ENCODE peak calls at places on chromosomes 3 and 15, in six cellular contexts. T, Q, H, N, M and V are unnamed samples.

GRCh38 chr3:124126446-124127017 is 134.6 kb upstream of the ROPN1 start:
- DNase-seq in T (no peak), Q (no peak), H (no peak), N (no peak), M (no peak), V (no peak)

GRCh38 chr3:101142160-101142559 is 148.9 kb upstream of the ABI3BP start:
- DNase-seq in T (no peak), Q (no peak), H (no peak), N (no peak), M (no peak), V (no peak)

GRCh38 chr3:149373235-149374125 is 4.0 kb downstream of the TM4SF1 start:
- DNase-seq in T (no peak), Q (peak), H (no peak), N (no peak), M (no peak), V (no peak)

GRCh38 chr15:67125589-67126502 is 60.4 kb downstream of the SMAD3 start:
- DNase-seq in T (no peak), Q (peak), H (no peak), N (no peak), M (no peak), V (no peak)

GRCh38 chr15:88913017-88913849 is at the start of gene MFGE8:
- DNase-seq in T (peak), Q (peak), H (peak), N (peak), M (peak), V (peak)

GRCh38 chr3:138673641-138674040 is 65.1 kb downstream of the FAIM start:
- DNase-seq in T (no peak), Q (peak), H (no peak), N (no peak), M (no peak), V (no peak)

GRCh38 chr15:95281470-95281869 is 1049.0 kb upstream of the NR2F2 start:
- DNase-seq in T (no peak), Q (no peak), H (no peak), N (no peak), M (no peak), V (no peak)

GRCh38 chr3:179760944-179761343 is 108.1 kb downstream of the USP13 start:
- DNase-seq in T (no peak), Q (peak), H (no peak), N (no peak), M (no peak), V (no peak)

GRCh38 chr3:173553635-173554280 is 156.2 kb downstream of the NLGN1 start:
- DNase-seq in T (peak), Q (peak), H (peak), N (no peak), M (no peak), V (no peak)

GRCh38 chr15:63544253-63545026 is 40.0 kb downstream of the USP3 start:
- DNase-seq in T (peak), Q (no peak), H (no peak), N (no peak), M (no peak), V (no peak)

GRCh38 chr3:127170794-127171193 is 22.1 kb upstream of the PRR23E start:
- DNase-seq in T (no peak), Q (peak), H (peak), N (no peak), M (no peak), V (no peak)

GRCh38 chr3:13500133-13500885 is 20.2 kb downstream of the HDAC11 start:
- DNase-seq in T (peak), Q (peak), H (peak), N (no peak), M (no peak), V (peak)

GRCh38 chr3:85208650-85209049 is 249.9 kb downstream of the CADM2 start:
- DNase-seq in T (no peak), Q (no peak), H (no peak), N (no peak), M (no peak), V (no peak)

GRCh38 chr3:177594096-177594495 is 396.8 kb upstream of the TBL1XR1 start:
- DNase-seq in T (no peak), Q (no peak), H (no peak), N (no peak), M (no peak), V (no peak)

GRCh38 chr15:31082771-31083393 is 18.6 kb downstream of the TRPM1 start:
- DNase-seq in T (no peak), Q (no peak), H (no peak), N (no peak), M (no peak), V (no peak)

GRCh38 chr15:70783610-70784021 is 20.3 kb upstream of the UACA start:
- DNase-seq in T (no peak), Q (peak), H (peak), N (no peak), M (no peak), V (no peak)

GRCh38 chr3:196569003-196569516 is 600 bp downstream of the FBXO45 start:
- DNase-seq in T (peak), Q (peak), H (peak), N (peak), M (no peak), V (peak)

GRCh38 chr3:45646051-45646585 is 43.1 kb upstream of the SACM1L start:
- DNase-seq in T (no peak), Q (no peak), H (no peak), N (no peak), M (no peak), V (no peak)

GRCh38 chr15:64162478-64162868 is 349 bp downstream of the PPIB start:
- DNase-seq in T (no peak), Q (no peak), H (no peak), N (no peak), M (no peak), V (no peak)

GRCh38 chr3:187293977-187294376 is 2.4 kb upstream of the MASP1 start:
- DNase-seq in T (no peak), Q (no peak), H (no peak), N (no peak), M (no peak), V (no peak)

GRCh38 chr15:85380860-85381535 is 595 bp downstream of the AKAP13 start:
- DNase-seq in T (peak), Q (peak), H (no peak), N (peak), M (peak), V (peak)

GRCh38 chr3:57757642-57758297 is 1.7 kb downstream of the SLMAP start:
- DNase-seq in T (peak), Q (peak), H (no peak), N (no peak), M (no peak), V (no peak)

GRCh38 chr3:10666621-10667020 is 149.4 kb upstream of the SLC6A11 start:
- DNase-seq in T (peak), Q (no peak), H (no peak), N (no peak), M (no peak), V (no peak)

GRCh38 chr3:190548031-190548656 is 34.3 kb downstream of the IL1RAP start:
- DNase-seq in T (no peak), Q (no peak), H (no peak), N (no peak), M (no peak), V (no peak)

GRCh38 chr15:90644526-90644925 is 72.6 kb upstream of the BLM start:
- DNase-seq in T (no peak), Q (no peak), H (no peak), N (no peak), M (no peak), V (no peak)

GRCh38 chr3:125003369-125003853 is 52.4 kb downstream of the HEG1 start:
- DNase-seq in T (no peak), Q (peak), H (no peak), N (no peak), M (no peak), V (no peak)

GRCh38 chr3:113534365-113534764 is 2.0 kb downstream of the SIDT1 start:
- DNase-seq in T (no peak), Q (no peak), H (no peak), N (no peak), M (no peak), V (no peak)

GRCh38 chr3:4417449-4417848 is 49.6 kb downstream of the SUMF1 start:
- DNase-seq in T (no peak), Q (peak), H (no peak), N (no peak), M (no peak), V (no peak)